ENCODE peak calls at places on chromosomes 4 and X, in four cellular contexts. One of them, this sample, is unnamed.

GRCh38 chrX:51614353-51614752 is 4.4 kb downstream of the CENPVL3 start:
- DNase-seq in H1: peak; percentile 42
- DNase-seq in GM12878: no peak
- DNase-seq in HepG2: peak; percentile 2
- DNase-seq in this sample: peak; percentile 17

GRCh38 chr4:152590179-152591031 is 54.5 kb upstream of the FBXW7 start:
- DNase-seq in H1: no peak
- DNase-seq in GM12878: no peak
- DNase-seq in HepG2: no peak
- DNase-seq in this sample: no peak

GRCh38 chr4:80172203-80172602 is 25.1 kb upstream of the PRDM8 start:
- DNase-seq in H1: no peak
- DNase-seq in GM12878: no peak
- DNase-seq in HepG2: no peak
- DNase-seq in this sample: no peak

GRCh38 chr4:127400736-127401346 is 231.9 kb upstream of the INTU start:
- DNase-seq in H1: peak; percentile 68
- DNase-seq in GM12878: peak; percentile 9
- DNase-seq in HepG2: peak; percentile 66
- DNase-seq in this sample: peak; percentile 50

GRCh38 chr4:150176559-150176958 is 98.3 kb downstream of the DCLK2 start:
- DNase-seq in H1: no peak
- DNase-seq in GM12878: no peak
- DNase-seq in HepG2: no peak
- DNase-seq in this sample: no peak

GRCh38 chr4:5759236-5760075 is 48.5 kb downstream of the EVC start:
- DNase-seq in H1: peak; percentile 33
- DNase-seq in GM12878: no peak
- DNase-seq in HepG2: no peak
- DNase-seq in this sample: no peak

GRCh38 chr4:127748957-127749356 is 18.8 kb downstream of the SLC25A31 start:
- DNase-seq in H1: no peak
- DNase-seq in GM12878: no peak
- DNase-seq in HepG2: no peak
- DNase-seq in this sample: no peak

GRCh38 chrX:41022579-41022978 is 62.7 kb upstream of the USP9X start:
- DNase-seq in H1: no peak
- DNase-seq in GM12878: no peak
- DNase-seq in HepG2: peak; percentile 83
- DNase-seq in this sample: no peak

GRCh38 chr4:55609393-55609821 is 17.4 kb upstream of the PDCL2 start:
- DNase-seq in H1: no peak
- DNase-seq in GM12878: no peak
- DNase-seq in HepG2: no peak
- DNase-seq in this sample: no peak

GRCh38 chr4:136581119-136581518 is 951.2 kb downstream of the PCDH18 start:
- DNase-seq in H1: no peak
- DNase-seq in GM12878: no peak
- DNase-seq in HepG2: no peak
- DNase-seq in this sample: no peak

GRCh38 chr4:38106301-38106700 is 146.1 kb downstream of the PTTG2 start:
- DNase-seq in H1: no peak
- DNase-seq in GM12878: no peak
- DNase-seq in HepG2: no peak
- DNase-seq in this sample: no peak

GRCh38 chr4:134470544-134470943 is 269.0 kb upstream of the PABPC4L start:
- DNase-seq in H1: no peak
- DNase-seq in GM12878: no peak
- DNase-seq in HepG2: peak; percentile 16
- DNase-seq in this sample: no peak

GRCh38 chr4:174401471-174402130 is 117.9 kb downstream of the CEP44 start:
- DNase-seq in H1: no peak
- DNase-seq in GM12878: no peak
- DNase-seq in HepG2: no peak
- DNase-seq in this sample: no peak

GRCh38 chrX:100264200-100264599 is 145.9 kb downstream of the PCDH19 start:
- DNase-seq in H1: no peak
- DNase-seq in GM12878: peak; percentile 45
- DNase-seq in HepG2: no peak
- DNase-seq in this sample: no peak

GRCh38 chrX:119669424-119670037 is 23.4 kb downstream of the SEPTIN6 start:
- DNase-seq in H1: no peak
- DNase-seq in GM12878: no peak
- DNase-seq in HepG2: peak; percentile 80
- DNase-seq in this sample: no peak

GRCh38 chr4:110046588-110047049 is 133.9 kb downstream of the EGF start:
- DNase-seq in H1: no peak
- DNase-seq in GM12878: no peak
- DNase-seq in HepG2: no peak
- DNase-seq in this sample: no peak

GRCh38 chr4:105461221-105462041 is 12.4 kb downstream of the PPA2 start:
- DNase-seq in H1: no peak
- DNase-seq in GM12878: no peak
- DNase-seq in HepG2: no peak
- DNase-seq in this sample: peak; percentile 42

GRCh38 chrX:51893931-51894696 is 691 bp downstream of the MAGED1 start:
- DNase-seq in H1: peak; percentile 50
- DNase-seq in GM12878: no peak
- DNase-seq in HepG2: no peak
- DNase-seq in this sample: no peak

GRCh38 chrX:154980330-154981115 is 42.0 kb downstream of the F8 start:
- DNase-seq in H1: peak; percentile 75
- DNase-seq in GM12878: peak; percentile 68
- DNase-seq in HepG2: peak; percentile 54
- DNase-seq in this sample: peak; percentile 85

GRCh38 chrX:129979207-129979920 is 3.1 kb upstream of the BCORL1 start:
- DNase-seq in H1: peak; percentile 49
- DNase-seq in GM12878: no peak
- DNase-seq in HepG2: no peak
- DNase-seq in this sample: no peak

GRCh38 chrX:86830685-86831084 is 682.4 kb downstream of the DACH2 start:
- DNase-seq in H1: no peak
- DNase-seq in GM12878: no peak
- DNase-seq in HepG2: peak; percentile 44
- DNase-seq in this sample: no peak

GRCh38 chr4:11623726-11624037 is 195.0 kb upstream of the HS3ST1 start:
- DNase-seq in H1: no peak
- DNase-seq in GM12878: no peak
- DNase-seq in HepG2: no peak
- DNase-seq in this sample: no peak

GRCh38 chr4:8376361-8377102 is 64.0 kb downstream of the ACOX3 start:
- DNase-seq in H1: no peak
- DNase-seq in GM12878: no peak
- DNase-seq in HepG2: no peak
- DNase-seq in this sample: no peak

GRCh38 chr4:3871181-3871852 is 105.1 kb downstream of the ADRA2C start:
- DNase-seq in H1: peak; percentile 92
- DNase-seq in GM12878: no peak
- DNase-seq in HepG2: no peak
- DNase-seq in this sample: peak; percentile 44

GRCh38 chr4:10727140-10727880 is 42.7 kb upstream of the CLNK start:
- DNase-seq in H1: no peak
- DNase-seq in GM12878: no peak
- DNase-seq in HepG2: no peak
- DNase-seq in this sample: no peak

GRCh38 chr4:11105715-11106114 is 323.0 kb downstream of the HS3ST1 start:
- DNase-seq in H1: no peak
- DNase-seq in GM12878: no peak
- DNase-seq in HepG2: no peak
- DNase-seq in this sample: no peak

GRCh38 chr4:170026253-170026991 is at the start of gene MFAP3L:
- DNase-seq in H1: peak; percentile 89
- DNase-seq in GM12878: no peak
- DNase-seq in HepG2: peak; percentile 63
- DNase-seq in this sample: peak; percentile 94

GRCh38 chrX:23773601-23774175 is 9.3 kb upstream of the SAT1 start:
- DNase-seq in H1: no peak
- DNase-seq in GM12878: peak; percentile 36
- DNase-seq in HepG2: no peak
- DNase-seq in this sample: no peak

GRCh38 chr4:56727150-56727549 is 46.1 kb upstream of the HOPX start:
- DNase-seq in H1: no peak
- DNase-seq in GM12878: no peak
- DNase-seq in HepG2: no peak
- DNase-seq in this sample: no peak

GRCh38 chr4:6761540-6762243 is 20.8 kb upstream of the KIAA0232 start:
- DNase-seq in H1: no peak
- DNase-seq in GM12878: no peak
- DNase-seq in HepG2: no peak
- DNase-seq in this sample: no peak

GRCh38 chr4:38753021-38753806 is 29.6 kb downstream of the TLR10 start:
- DNase-seq in H1: peak; percentile 68
- DNase-seq in GM12878: no peak
- DNase-seq in HepG2: peak; percentile 38
- DNase-seq in this sample: no peak

GRCh38 chrX:64093761-64094160 is 111.7 kb downstream of the AMER1 start:
- DNase-seq in H1: no peak
- DNase-seq in GM12878: no peak
- DNase-seq in HepG2: no peak
- DNase-seq in this sample: peak; percentile 3

GRCh38 chr4:70559216-70559830 is 32.7 kb upstream of the AMBN start:
- DNase-seq in H1: peak; percentile 53
- DNase-seq in GM12878: no peak
- DNase-seq in HepG2: peak; percentile 67
- DNase-seq in this sample: peak; percentile 62

GRCh38 chr4:44861756-44862155 is 135.4 kb upstream of the GNPDA2 start:
- DNase-seq in H1: no peak
- DNase-seq in GM12878: no peak
- DNase-seq in HepG2: no peak
- DNase-seq in this sample: no peak

GRCh38 chrX:50567636-50568035 is 97.0 kb upstream of the DGKK start:
- DNase-seq in H1: no peak
- DNase-seq in GM12878: no peak
- DNase-seq in HepG2: no peak
- DNase-seq in this sample: no peak

GRCh38 chr4:86358176-86358701 is 1.6 kb downstream of the MAPK10 start:
- DNase-seq in H1: no peak
- DNase-seq in GM12878: no peak
- DNase-seq in HepG2: no peak
- DNase-seq in this sample: no peak
- TF ChIP-seq GABPA in H1: no peak
- TF ChIP-seq GABPA in GM12878: no peak
- TF ChIP-seq GABPA in HepG2: no peak
- TF ChIP-seq GABPA in this sample: no peak

GRCh38 chr4:83197555-83198235 is 83.2 kb upstream of the PLAC8 start:
- DNase-seq in H1: no peak
- DNase-seq in GM12878: no peak
- DNase-seq in HepG2: peak; percentile 83
- DNase-seq in this sample: no peak

GRCh38 chr4:83205760-83206159 is 78.8 kb downstream of the COQ2 start:
- DNase-seq in H1: no peak
- DNase-seq in GM12878: no peak
- DNase-seq in HepG2: no peak
- DNase-seq in this sample: no peak

GRCh38 chr4:83204731-83205130 is 79.9 kb downstream of the COQ2 start:
- DNase-seq in H1: no peak
- DNase-seq in GM12878: no peak
- DNase-seq in HepG2: no peak
- DNase-seq in this sample: no peak

GRCh38 chr4:83196936-83197335 is 82.4 kb upstream of the PLAC8 start:
- DNase-seq in H1: no peak
- DNase-seq in GM12878: no peak
- DNase-seq in HepG2: no peak
- DNase-seq in this sample: no peak

DNA sequence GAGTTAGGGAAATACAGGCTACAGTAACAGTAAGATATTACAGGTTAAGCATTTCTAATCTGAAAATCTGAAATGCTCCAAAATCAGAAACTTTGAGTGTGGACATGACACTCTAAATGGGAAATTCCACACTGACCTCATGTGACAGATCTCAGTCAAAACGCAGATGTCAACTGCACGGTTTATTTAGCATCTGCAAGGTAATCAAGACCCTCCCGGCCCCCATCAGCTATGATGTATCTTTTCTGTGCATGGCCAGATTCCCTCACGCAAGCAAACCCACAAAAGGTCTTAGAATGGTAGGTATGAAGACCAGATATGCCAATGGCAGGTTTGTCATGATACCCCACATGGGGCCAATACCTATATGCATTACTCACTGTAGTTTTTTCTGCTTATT is 82.8 kb downstream of the COQ2 start:
- DNase-seq in H1: no peak
- DNase-seq in GM12878: no peak
- DNase-seq in HepG2: no peak
- DNase-seq in this sample: no peak
- TF ChIP-seq ZNF274 in H1: no peak
- TF ChIP-seq ZNF274 in GM12878: no peak
- TF ChIP-seq ZNF274 in HepG2: no peak
- TF ChIP-seq ZNF274 in this sample: no peak

DNA sequence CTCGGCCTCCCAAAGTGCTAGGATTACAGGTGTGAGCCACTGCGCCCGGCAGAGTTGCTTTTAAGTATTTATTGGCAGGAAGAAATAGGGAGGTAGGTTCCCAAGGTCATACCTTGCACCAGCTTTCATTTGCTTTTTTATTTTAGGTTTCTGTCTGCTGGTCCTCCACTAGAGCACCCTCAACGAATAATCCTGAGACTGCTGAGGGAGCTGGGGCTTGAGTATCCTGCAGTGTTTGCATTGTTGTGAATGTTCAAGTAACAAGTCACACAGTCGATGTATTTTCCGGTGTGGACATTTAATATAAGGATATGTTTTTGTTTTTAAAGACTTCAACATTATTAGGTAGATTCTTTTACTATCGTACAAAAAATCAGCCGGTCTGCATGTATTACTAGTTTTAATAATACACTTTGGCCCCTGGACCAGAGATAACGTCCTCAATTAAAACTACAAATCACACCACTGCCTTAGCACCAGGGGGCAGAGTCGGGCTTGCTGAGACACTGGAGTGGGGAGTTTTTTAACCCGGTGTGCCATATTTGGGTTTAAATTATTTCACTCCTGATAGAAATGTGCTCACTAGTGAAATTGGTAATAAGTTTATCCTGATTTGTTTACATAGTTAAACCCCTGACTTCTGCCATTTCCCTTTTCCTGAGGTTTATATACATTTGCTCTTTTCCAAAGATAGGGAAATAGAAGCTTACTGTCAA is 11.6 kb downstream of the SMIM20 start:
- DNase-seq in H1: peak; percentile 64
- DNase-seq in GM12878: no peak
- DNase-seq in HepG2: peak; percentile 36
- DNase-seq in this sample: peak; percentile 28
- TF ChIP-seq GABPA in H1: no peak
- TF ChIP-seq GABPA in GM12878: no peak
- TF ChIP-seq GABPA in HepG2: no peak
- TF ChIP-seq GABPA in this sample: no peak

DNA sequence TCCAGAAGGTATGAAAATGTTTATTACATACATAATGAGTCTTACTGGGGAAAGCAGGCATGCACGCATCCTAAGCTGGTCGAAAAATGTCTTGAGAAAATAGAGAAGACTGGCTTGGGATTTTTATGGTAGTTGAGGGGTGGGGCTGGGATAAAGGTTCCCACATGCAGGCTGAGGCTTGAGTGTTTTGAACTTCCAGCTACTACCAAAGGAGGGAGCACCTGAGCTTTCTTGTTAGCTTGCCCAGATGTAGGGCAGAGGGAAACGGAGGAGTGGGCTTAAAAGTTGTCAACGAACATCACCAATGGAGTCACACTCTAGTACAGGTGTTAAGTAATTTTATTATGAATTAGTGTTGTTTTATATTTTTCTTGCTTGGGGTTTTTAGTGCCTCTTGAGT is 39.6 kb upstream of the SRPX start:
- DNase-seq in H1: peak; percentile 43
- DNase-seq in GM12878: no peak
- DNase-seq in HepG2: peak; percentile 25
- DNase-seq in this sample: peak; percentile 31
- TF ChIP-seq ZNF274 in H1: no peak
- TF ChIP-seq ZNF274 in GM12878: no peak
- TF ChIP-seq ZNF274 in HepG2: no peak
- TF ChIP-seq ZNF274 in this sample: no peak

This sample was measured in K562.